ENCODE peak calls at places on chromosome 22, in nine cellular contexts. A is cardiac fibroblast; N is activated T-cell treated with anti-CD3 and anti-CD28 coated beads, Interleukin-2, amount 50 U/mL, for 48 hours; Y is ureter; J is astrocyte; H is left ventricle myocardium inferior; W is Caki2; O is AG08395; X is stimulated activated CD4-positive, alpha-beta T cell treated with anti-CD3 and anti-CD28 coated beads, Interleukin-1b, Interleukin-23, amount 100 ng/mL, for 4 hours. M is an unnamed sample.

GRCh38 chr22:29454186-29454745 is 15.9 kb downstream of the RFPL1 start:
- DNase-seq in X (no peak), J (no peak), A (no peak), N (no peak), W (no peak), O (no peak), Y (no peak), H (no peak), M (no peak)

GRCh38 chr22:29658171-29658570 is 54.7 kb downstream of the NF2 start:
- DNase-seq in A (no peak), Y (no peak), W (no peak), N (no peak), X (no peak), J (no peak), O (no peak), H (no peak), M (no peak)

GRCh38 chr22:33565580-33565995 is 354.7 kb downstream of the LARGE1 start:
- DNase-seq in Y (no peak), H (peak; percentile 36), N (peak; percentile 18), A (no peak), J (no peak), O (no peak), X (no peak), W (no peak), M (no peak)

GRCh38 chr22:43993072-43993760 is 30.9 kb upstream of the PARVB start:
- DNase-seq in N (peak; percentile 66), J (peak; percentile 16), H (peak; percentile 45), Y (no peak), O (peak; percentile 76), X (peak; percentile 37), W (peak; percentile 41), A (peak; percentile 77), M (peak; percentile 43)

GRCh38 chr22:47144791-47145425 is 382.5 kb downstream of the TBC1D22A start:
- DNase-seq in X (no peak), W (no peak), O (no peak), H (no peak), Y (no peak), N (no peak), J (no peak), A (no peak), M (no peak)

GRCh38 chr22:36467042-36467810 is 14.2 kb downstream of the TXN2 start:
- DNase-seq in J (peak; percentile 91), X (no peak), N (no peak), H (peak; percentile 77), Y (no peak), A (peak; percentile 88), O (peak; percentile 80), W (peak; percentile 56), M (no peak)

GRCh38 chr22:20803696-20804324 is 29.9 kb downstream of the SERPIND1 start:
- DNase-seq in X (peak; percentile 21), Y (no peak), O (peak; percentile 35), A (peak; percentile 52), H (no peak), N (peak; percentile 52), W (peak; percentile 18), J (no peak), M (peak; percentile 60)

GRCh38 chr22:29716814-29717213 is 3.0 kb upstream of the CABP7 start:
- DNase-seq in X (no peak), N (no peak), A (peak; percentile 84), Y (no peak), W (peak; percentile 56), H (peak; percentile 43), J (peak; percentile 59), O (peak; percentile 76), M (peak; percentile 86)

GRCh38 chr22:30697975-30698374 is 3.3 kb downstream of the OSBP2 start:
- DNase-seq in W (no peak), Y (no peak), H (no peak), N (no peak), O (no peak), A (no peak), J (no peak), X (no peak), M (no peak)

GRCh38 chr22:34877506-34877905 is 188.5 kb upstream of the ISX start:
- DNase-seq in Y (no peak), O (peak; percentile 69), N (no peak), A (no peak), H (no peak), W (no peak), J (peak; percentile 51), X (no peak), M (no peak)

GRCh38 chr22:43861529-43861928 is 784 bp downstream of the SULT4A1 start:
- DNase-seq in O (no peak), W (no peak), X (no peak), N (no peak), A (peak; percentile 26), H (no peak), J (peak; percentile 12), Y (no peak), M (no peak)

GRCh38 chr22:37442537-37442936 is 15.3 kb upstream of the ELFN2 start:
- DNase-seq in W (peak; percentile 31), Y (no peak), H (no peak), J (peak; percentile 51), O (peak; percentile 55), X (no peak), A (peak; percentile 57), N (no peak), M (peak; percentile 39)

GRCh38 chr22:22343603-22344276 is 99.2 kb downstream of the VPREB1 start:
- DNase-seq in O (no peak), X (no peak), H (no peak), J (no peak), A (no peak), W (no peak), Y (no peak), N (no peak), M (no peak)

GRCh38 chr22:38415561-38416321 is 39.3 kb downstream of the KCNJ4 start:
- DNase-seq in Y (peak; percentile 39), N (no peak), W (no peak), X (no peak), H (peak; percentile 64), A (no peak), O (no peak), J (no peak), M (no peak)

GRCh38 chr22:19482297-19482696 is 2.6 kb downstream of the CDC45 start:
- DNase-seq in N (no peak), X (no peak), H (no peak), J (no peak), Y (no peak), A (no peak), W (no peak), O (no peak), M (no peak)

GRCh38 chr22:46969961-46970360 is 207.5 kb downstream of the TBC1D22A start:
- DNase-seq in H (no peak), Y (no peak), J (no peak), N (no peak), A (no peak), X (no peak), O (no peak), W (no peak), M (no peak)

GRCh38 chr22:39674536-39674935 is 104.0 kb downstream of the CACNA1I start:
- DNase-seq in A (no peak), J (no peak), N (no peak), W (peak; percentile 48), Y (no peak), H (no peak), X (no peak), O (no peak), M (no peak)

GRCh38 chr22:23274891-23275694 is 94.8 kb downstream of the BCR start:
- DNase-seq in W (no peak), J (no peak), Y (no peak), A (no peak), X (no peak), N (no peak), O (no peak), H (no peak), M (no peak)

GRCh38 chr22:28091486-28091885 is 172.4 kb upstream of the PITPNB start:
- DNase-seq in O (no peak), A (no peak), N (no peak), H (no peak), X (no peak), Y (no peak), W (no peak), J (no peak), M (no peak)

GRCh38 chr22:25774575-25775026 is 32.6 kb downstream of the MYO18B start:
- DNase-seq in Y (no peak), J (no peak), X (no peak), A (no peak), W (no peak), O (no peak), H (no peak), N (no peak), M (no peak)

GRCh38 chr22:43643362-43643761 is 168.7 kb downstream of the EFCAB6 start:
- DNase-seq in J (no peak), N (no peak), H (no peak), A (no peak), Y (no peak), W (no peak), X (no peak), O (no peak), M (no peak)

GRCh38 chr22:40668611-40669390 is 10.5 kb upstream of the MCHR1 start:
- DNase-seq in H (no peak), J (peak; percentile 88), Y (no peak), O (peak; percentile 80), W (peak; percentile 93), A (peak; percentile 95), X (no peak), N (peak; percentile 48), M (no peak)

GRCh38 chr22:19713650-19714319 is 518 bp upstream of the SEPTIN5 start:
- DNase-seq in X (no peak), H (peak; percentile 12), N (no peak), A (no peak), Y (no peak), J (no peak), O (no peak), W (peak; percentile 39), M (no peak)

GRCh38 chr22:40534379-40535188 is 101.9 kb downstream of the MRTFA start:
- DNase-seq in W (peak; percentile 40), H (no peak), N (no peak), A (peak; percentile 57), J (peak; percentile 67), X (no peak), O (peak; percentile 73), Y (no peak), M (no peak)

GRCh38 chr22:45608763-45609180 is 62.9 kb upstream of the ATXN10 start:
- DNase-seq in X (no peak), A (no peak), N (peak; percentile 27), J (peak; percentile 97), Y (no peak), O (peak; percentile 61), W (peak; percentile 98), H (no peak), M (no peak)

GRCh38 chr22:44133901-44134511 is 46.7 kb upstream of the PARVG start:
- DNase-seq in J (peak; percentile 96), N (no peak), X (no peak), W (no peak), A (no peak), O (no peak), Y (peak; percentile 48), H (no peak), M (no peak)

GRCh38 chr22:31253949-31254348 is 38.3 kb downstream of the PIK3IP1 start:
- DNase-seq in H (peak; percentile 28), X (no peak), W (no peak), N (no peak), J (no peak), Y (peak; percentile 87), O (no peak), A (no peak), M (peak; percentile 38)

GRCh38 chr22:44571566-44572413 is 73.8 kb upstream of the RTL6 start:
- DNase-seq in Y (peak; percentile 20), X (no peak), O (no peak), W (no peak), A (no peak), J (no peak), H (no peak), N (no peak), M (no peak)

GRCh38 chr22:50569896-50570535 is 7.3 kb upstream of the SYCE3 start:
- DNase-seq in J (no peak), H (no peak), Y (no peak), O (no peak), N (no peak), X (no peak), W (peak; percentile 35), A (no peak), M (no peak)

GRCh38 chr22:42608481-42609361 is 6.0 kb downstream of the POLDIP3 start:
- DNase-seq in W (peak; percentile 52), J (peak; percentile 66), O (peak; percentile 64), A (peak; percentile 64), N (no peak), Y (no peak), X (no peak), H (no peak), M (no peak)

M was measured in HT-29.